ENCODE peak calls at places on chromosome 4, in nine cellular contexts. E, Z, C, P, Y, K, T, U and G are unnamed samples.

GRCh38 chr4:39337841-39338240 is 28.3 kb downstream of the RFC1 start:
- DNase-seq in E (no peak), Z (no peak), C (no peak), P (no peak), Y (no peak), K (no peak), T (no peak), U (no peak), G (no peak)

GRCh38 chr4:139528377-139529005 is 27.5 kb downstream of the SETD7 start:
- DNase-seq in E (no peak), Z (no peak), C (peak; percentile 89), P (no peak), Y (no peak), K (peak; percentile 18), T (peak; percentile 67), U (no peak), G (peak; percentile 52)

GRCh38 chr4:40055379-40055872 is 1.2 kb upstream of the N4BP2 start:
- DNase-seq in E (no peak), Z (no peak), C (peak; percentile 62), P (peak; percentile 0), Y (no peak), K (no peak), T (no peak), U (no peak), G (no peak)

GRCh38 chr4:69568787-69569186 is 70.7 kb downstream of the UGT2A2 start:
- DNase-seq in E (no peak), Z (no peak), C (peak; percentile 6), P (no peak), Y (no peak), K (no peak), T (no peak), U (no peak), G (no peak)

GRCh38 chr4:151771664-151772063 is 10.9 kb upstream of the GATB start:
- DNase-seq in E (no peak), Z (no peak), C (no peak), P (no peak), Y (no peak), K (no peak), T (no peak), U (no peak), G (no peak)

GRCh38 chr4:174365018-174365587 is 81.4 kb downstream of the CEP44 start:
- DNase-seq in E (no peak), Z (no peak), C (peak; percentile 6), P (peak; percentile 54), Y (no peak), K (no peak), T (no peak), U (peak; percentile 54), G (no peak)

GRCh38 chr4:54395013-54395527 is 166.0 kb downstream of the PDGFRA start:
- DNase-seq in E (no peak), Z (no peak), C (no peak), P (no peak), Y (no peak), K (no peak), T (no peak), U (no peak), G (no peak)

GRCh38 chr4:106315476-106315967 is 487 bp downstream of the TBCK start:
- DNase-seq in E (no peak), Z (no peak), C (peak; percentile 23), P (no peak), Y (no peak), K (no peak), T (no peak), U (peak; percentile 91), G (peak; percentile 97)

GRCh38 chr4:177484613-177485021 is 42.4 kb upstream of the AGA start:
- DNase-seq in E (no peak), Z (no peak), C (peak; percentile 99), P (no peak), Y (no peak), K (no peak), T (no peak), U (peak; percentile 59), G (peak; percentile 91)

DNA sequence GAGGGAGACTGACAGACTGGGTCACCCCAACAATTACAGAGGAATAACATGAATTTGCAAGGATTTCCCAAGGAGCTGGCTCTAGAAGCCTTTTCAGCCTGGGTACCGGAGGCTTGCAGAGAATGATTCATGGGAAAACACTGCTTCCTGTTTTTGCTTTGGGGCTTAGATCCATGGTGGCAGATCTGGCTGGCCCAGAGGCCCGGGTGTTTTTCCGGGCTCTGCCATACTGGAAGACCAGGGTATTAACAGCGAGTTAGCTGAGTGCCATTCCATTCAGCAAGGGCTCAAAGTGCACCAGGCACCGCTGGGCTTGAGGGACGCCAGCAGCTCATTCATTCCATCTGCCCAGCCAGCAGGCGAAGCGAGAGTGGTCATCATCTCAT is 1.3 kb downstream of the WDR1 start:
- DNase-seq in E (peak; percentile 81), Z (no peak), C (no peak), P (no peak), Y (no peak), K (no peak), T (peak; percentile 38), U (peak; percentile 31), G (no peak)
- H3K27ac ChIP-seq in E (peak overlapping the region; percentile 95), Z (no peak overlapping the region), C (peak overlapping the region; percentile 62), P (peak overlapping the region; percentile 99), Y (peak overlapping the region; percentile 87), K (peak overlapping the region; percentile 76), T (peak overlapping the region; percentile 98), U (peak overlapping the region; percentile 0), G (peak overlapping the region; percentile 91)

GRCh38 chr4:76607846-76608245 is 172.8 kb downstream of the SHROOM3 start:
- DNase-seq in E (no peak), Z (no peak), C (no peak), P (no peak), Y (no peak), K (no peak), T (no peak), U (no peak), G (no peak)
- H3K4me1 ChIP-seq in E (peaks cover 53% of the 10 kb centered on the region), Z (peaks cover 61% of the 10 kb centered on the region), C (peaks cover 35% of the 10 kb centered on the region), P (peaks cover 7% of the 10 kb centered on the region), Y (peaks cover 46% of the 10 kb centered on the region), K (no peaks in the 10 kb centered on the region), T (peaks cover 15% of the 10 kb centered on the region), U (peaks cover 11% of the 10 kb centered on the region), G (no peaks in the 10 kb centered on the region)

GRCh38 chr4:15104825-15105224 is 102.5 kb downstream of the CPEB2 start:
- DNase-seq in E (no peak), Z (no peak), C (no peak), P (no peak), Y (no peak), K (no peak), T (no peak), U (no peak), G (no peak)

GRCh38 chr4:15106417-15106816 is 104.1 kb downstream of the CPEB2 start:
- DNase-seq in E (no peak), Z (no peak), C (no peak), P (no peak), Y (no peak), K (no peak), T (no peak), U (no peak), G (no peak)

GRCh38 chr4:15110120-15110571 is 107.9 kb downstream of the CPEB2 start:
- DNase-seq in E (no peak), Z (no peak), C (no peak), P (no peak), Y (no peak), K (no peak), T (no peak), U (peak; percentile 22), G (no peak)

DNA sequence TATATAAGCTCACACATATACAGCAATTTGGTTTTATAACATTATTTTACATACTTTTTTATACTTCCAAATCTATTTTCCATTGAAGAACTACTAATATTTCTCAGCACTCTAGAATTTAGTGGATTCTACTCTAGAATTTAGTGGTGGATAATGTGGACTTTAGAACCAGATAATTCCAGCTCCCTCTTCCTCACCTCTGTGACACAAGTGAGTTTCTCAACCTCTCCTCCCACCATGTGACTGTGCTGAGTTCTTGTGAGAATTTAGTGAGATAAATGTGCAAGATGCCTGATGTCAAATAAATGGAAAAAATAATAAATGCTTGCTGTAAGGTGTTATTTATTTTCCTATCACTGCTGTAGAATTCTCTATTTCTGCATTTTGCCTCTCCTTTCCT is 107.3 kb downstream of the CPEB2 start:
- DNase-seq in E (no peak), Z (no peak), C (no peak), P (no peak), Y (no peak), K (no peak), T (no peak), U (no peak), G (no peak)
- H3K27ac ChIP-seq in E (no peak overlapping the region), Z (no peak overlapping the region), C (no peak overlapping the region), P (no peak overlapping the region), Y (no peak overlapping the region), K (no peak overlapping the region), T (no peak overlapping the region), U (no peak overlapping the region), G (no peak overlapping the region)

DNA sequence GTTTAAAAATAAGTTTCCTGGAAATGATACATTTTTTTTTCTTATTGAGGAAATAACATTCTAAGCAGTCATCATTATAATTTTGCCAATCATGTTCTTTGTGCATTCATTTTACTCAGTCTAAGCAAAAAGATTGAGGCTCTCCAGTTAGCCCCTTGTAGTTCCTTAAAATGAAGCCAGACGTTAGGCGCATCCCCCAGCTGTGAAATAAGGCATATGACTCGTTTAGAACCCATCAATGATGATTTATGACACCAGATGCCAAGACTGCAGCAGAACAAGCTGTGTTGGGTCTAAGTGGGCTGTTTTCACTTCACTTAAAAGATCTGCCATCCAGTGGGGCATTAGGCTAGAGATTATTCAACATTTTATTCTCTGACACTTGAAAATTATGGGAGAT is 17.0 kb downstream of the PDGFC start:
- DNase-seq in E (no peak), Z (no peak), C (no peak), P (no peak), Y (no peak), K (no peak), T (no peak), U (no peak), G (no peak)
- H3K4me1 ChIP-seq in E (peaks cover 45% of the 10 kb centered on the region), Z (peaks cover 73% of the 10 kb centered on the region), C (peaks cover 39% of the 10 kb centered on the region), P (no peaks in the 10 kb centered on the region), Y (peaks cover 39% of the 10 kb centered on the region), K (no peaks in the 10 kb centered on the region), T (peaks cover 1% of the 10 kb centered on the region), U (peaks cover 76% of the 10 kb centered on the region), G (peaks cover 80% of the 10 kb centered on the region)